ENCODE peak calls at places on chromosomes 3 and 15, in five cellular contexts. One of them, this sample, is unnamed.

GRCh38 chr3:43733459-43734384 is 43.0 kb downstream of the ABHD5 start:
- DNase-seq in AG08396: peak; percentile 70
- DNase-seq in bronchial epithelial cell: peak; percentile 28
- DNase-seq in amniotic epithelial cell: peak; percentile 82
- DNase-seq in neuronal stem cell: no peak
- DNase-seq in this sample: peak; percentile 91

GRCh38 chr3:49924683-49925082 is 4.9 kb downstream of the MON1A start:
- DNase-seq in amniotic epithelial cell: peak; percentile 72
- DNase-seq in neuronal stem cell: no peak
- DNase-seq in bronchial epithelial cell: peak; percentile 94
- DNase-seq in AG08396: peak; percentile 59
- DNase-seq in this sample: no peak

GRCh38 chr15:31265871-31266711 is 60.5 kb upstream of the KLF13 start:
- DNase-seq in neuronal stem cell: no peak
- DNase-seq in amniotic epithelial cell: peak; percentile 28
- DNase-seq in AG08396: no peak
- DNase-seq in bronchial epithelial cell: no peak
- DNase-seq in this sample: no peak

GRCh38 chr3:73924063-73924462 is 299.3 kb upstream of the PDZRN3 start:
- DNase-seq in neuronal stem cell: no peak
- DNase-seq in AG08396: no peak
- DNase-seq in bronchial epithelial cell: no peak
- DNase-seq in amniotic epithelial cell: no peak
- DNase-seq in this sample: no peak

GRCh38 chr3:65828706-65829105 is 210.0 kb downstream of the MAGI1 start:
- DNase-seq in bronchial epithelial cell: no peak
- DNase-seq in AG08396: no peak
- DNase-seq in amniotic epithelial cell: peak; percentile 42
- DNase-seq in neuronal stem cell: no peak
- DNase-seq in this sample: no peak

GRCh38 chr3:171986755-171987535 is 52.4 kb upstream of the FNDC3B start:
- DNase-seq in neuronal stem cell: no peak
- DNase-seq in bronchial epithelial cell: no peak
- DNase-seq in amniotic epithelial cell: no peak
- DNase-seq in AG08396: no peak
- DNase-seq in this sample: no peak

GRCh38 chr3:152474585-152474984 is 205.9 kb downstream of the MBNL1 start:
- DNase-seq in bronchial epithelial cell: peak; percentile 67
- DNase-seq in neuronal stem cell: no peak
- DNase-seq in AG08396: peak; percentile 45
- DNase-seq in amniotic epithelial cell: peak; percentile 95
- DNase-seq in this sample: no peak

GRCh38 chr3:150599611-150600297 is 3.4 kb upstream of the SELENOT start:
- DNase-seq in bronchial epithelial cell: peak; percentile 95
- DNase-seq in AG08396: peak; percentile 40
- DNase-seq in neuronal stem cell: no peak
- DNase-seq in amniotic epithelial cell: peak; percentile 55
- DNase-seq in this sample: no peak

GRCh38 chr3:8942115-8942514 is 21.2 kb downstream of the RAD18 start:
- DNase-seq in bronchial epithelial cell: no peak
- DNase-seq in neuronal stem cell: no peak
- DNase-seq in AG08396: no peak
- DNase-seq in amniotic epithelial cell: no peak
- DNase-seq in this sample: no peak

GRCh38 chr3:90253131-90253530 is 1145.7 kb downstream of the EPHA3 start:
- DNase-seq in bronchial epithelial cell: no peak
- DNase-seq in amniotic epithelial cell: no peak
- DNase-seq in neuronal stem cell: no peak
- DNase-seq in AG08396: no peak
- DNase-seq in this sample: no peak

GRCh38 chr3:11134794-11135193 is 19.5 kb upstream of the HRH1 start:
- DNase-seq in bronchial epithelial cell: peak; percentile 60
- DNase-seq in amniotic epithelial cell: peak; percentile 84
- DNase-seq in AG08396: no peak
- DNase-seq in neuronal stem cell: no peak
- DNase-seq in this sample: no peak

GRCh38 chr15:48642795-48643194 is 2.7 kb downstream of the FBN1 start:
- DNase-seq in AG08396: no peak
- DNase-seq in amniotic epithelial cell: no peak
- DNase-seq in bronchial epithelial cell: no peak
- DNase-seq in neuronal stem cell: no peak
- DNase-seq in this sample: no peak

GRCh38 chr3:20324664-20325478 is 138.9 kb upstream of the SGO1 start:
- DNase-seq in AG08396: no peak
- DNase-seq in amniotic epithelial cell: peak; percentile 15
- DNase-seq in neuronal stem cell: no peak
- DNase-seq in bronchial epithelial cell: no peak
- DNase-seq in this sample: no peak

GRCh38 chr3:23096041-23096440 is 107.1 kb upstream of the UBE2E2 start:
- DNase-seq in amniotic epithelial cell: no peak
- DNase-seq in AG08396: no peak
- DNase-seq in neuronal stem cell: no peak
- DNase-seq in bronchial epithelial cell: no peak
- DNase-seq in this sample: no peak

GRCh38 chr3:56773588-56774330 is 28.0 kb downstream of the ARHGEF3 start:
- DNase-seq in bronchial epithelial cell: no peak
- DNase-seq in neuronal stem cell: no peak
- DNase-seq in amniotic epithelial cell: no peak
- DNase-seq in AG08396: no peak
- DNase-seq in this sample: no peak

GRCh38 chr15:94523873-94524272 is 292.5 kb downstream of the MCTP2 start:
- DNase-seq in bronchial epithelial cell: no peak
- DNase-seq in neuronal stem cell: no peak
- DNase-seq in AG08396: no peak
- DNase-seq in amniotic epithelial cell: no peak
- DNase-seq in this sample: no peak

GRCh38 chr15:80831192-80831591 is 52.0 kb downstream of the CEMIP start:
- DNase-seq in neuronal stem cell: no peak
- DNase-seq in amniotic epithelial cell: no peak
- DNase-seq in AG08396: no peak
- DNase-seq in bronchial epithelial cell: no peak
- DNase-seq in this sample: no peak

GRCh38 chr3:107416138-107416537 is 38.9 kb downstream of the CCDC54 start:
- DNase-seq in bronchial epithelial cell: no peak
- DNase-seq in amniotic epithelial cell: peak; percentile 73
- DNase-seq in AG08396: no peak
- DNase-seq in neuronal stem cell: no peak
- DNase-seq in this sample: no peak

This sample was measured in ascending aorta.